ENCODE peak calls at places on chromosomes 13 and 19, in eight cellular contexts. Y is astrocyte of the cerebellum, H is mammary epithelial cell, O is hepatocyte, J is BJ, B is OCI-LY7, K is bronchial epithelial cell, U is AG04450. S is an unnamed sample.

GRCh38 chr19:2273356-2274184 is 8.4 kb downstream of the PEAK3 start:
- DNase-seq in O (peak; percentile 85), H (peak; percentile 56), J (no peak), K (peak; percentile 20), Y (no peak), B (peak; percentile 97), U (no peak), S (peak; percentile 92)

GRCh38 chr13:38537026-38537425 is 149.9 kb upstream of the FREM2 start:
- DNase-seq in U (no peak), H (no peak), B (no peak), K (no peak), O (no peak), J (no peak), Y (no peak), S (no peak)

GRCh38 chr19:41887711-41888382 is 4.9 kb downstream of the ARHGEF1 start:
- DNase-seq in O (peak; percentile 87), J (peak; percentile 15), U (no peak), B (peak; percentile 89), Y (peak; percentile 11), K (peak; percentile 96), H (peak; percentile 99), S (no peak)

GRCh38 chr13:112072531-112073244 is 5.7 kb downstream of the SOX1 start:
- DNase-seq in J (no peak), B (no peak), K (no peak), H (no peak), Y (no peak), O (no peak), U (no peak), S (peak; percentile 70)

GRCh38 chr13:96089749-96090239 is at the start of gene HS6ST3:
- DNase-seq in Y (no peak), B (no peak), J (no peak), H (peak; percentile 14), K (peak; percentile 12), U (no peak), O (no peak), S (peak; percentile 54)

GRCh38 chr13:28684257-28684656 is 25.3 kb downstream of the POMP start:
- DNase-seq in U (no peak), J (no peak), O (peak; percentile 21), B (no peak), K (peak; percentile 17), Y (no peak), H (peak; percentile 6), S (peak; percentile 44)

GRCh38 chr19:2015611-2015950 is at the start of gene BTBD2:
- DNase-seq in U (peak; percentile 73), Y (peak; percentile 46), H (peak; percentile 44), J (no peak), B (peak; percentile 73), K (peak; percentile 23), O (peak; percentile 74), S (peak; percentile 61)

GRCh38 chr19:49814010-49814409 is 918 bp upstream of the FUZ start:
- DNase-seq in J (no peak), O (no peak), U (no peak), Y (no peak), K (peak; percentile 29), H (no peak), B (no peak), S (no peak)

GRCh38 chr13:106496072-106496997 is 39.1 kb downstream of the EFNB2 start:
- DNase-seq in H (no peak), Y (no peak), B (no peak), U (no peak), J (no peak), K (no peak), O (no peak), S (no peak)

GRCh38 chr19:49149652-49150105 is 5.5 kb downstream of the HRC start:
- DNase-seq in K (peak; percentile 41), J (no peak), O (peak; percentile 82), U (peak; percentile 70), H (peak; percentile 66), Y (peak; percentile 74), B (peak; percentile 86), S (peak; percentile 83)

GRCh38 chr13:100875392-100876043 is 200.9 kb upstream of the TMTC4 start:
- DNase-seq in H (peak; percentile 63), B (no peak), O (no peak), J (peak; percentile 79), K (peak; percentile 51), U (peak; percentile 90), Y (peak; percentile 95), S (no peak)

GRCh38 chr13:49494645-49495044 is 1.1 kb upstream of the PHF11 start:
- DNase-seq in B (peak; percentile 14), K (no peak), H (no peak), U (no peak), J (no peak), Y (no peak), O (no peak), S (no peak)

GRCh38 chr19:1104452-1105216 is 840 bp downstream of the GPX4 start:
- DNase-seq in O (peak; percentile 93), B (peak; percentile 68), J (no peak), Y (no peak), K (peak; percentile 40), H (peak; percentile 75), U (no peak), S (peak; percentile 80)

GRCh38 chr19:7196721-7197168 is 97.5 kb downstream of the INSR start:
- DNase-seq in Y (no peak), U (no peak), K (no peak), O (peak; percentile 44), H (no peak), B (no peak), J (no peak), S (no peak)

GRCh38 chr13:38900188-38900587 is 90.4 kb downstream of the STOML3 start:
- DNase-seq in U (no peak), H (no peak), B (no peak), O (no peak), Y (no peak), J (no peak), K (no peak), S (peak; percentile 25)

GRCh38 chr19:22617614-22618325 is 16.4 kb upstream of the ZNF492 start:
- DNase-seq in Y (no peak), U (no peak), K (no peak), B (no peak), J (no peak), H (no peak), O (no peak), S (no peak)

GRCh38 chr13:37491661-37492060 is 106.9 kb downstream of the POSTN start:
- DNase-seq in J (no peak), O (no peak), K (no peak), B (no peak), H (no peak), Y (no peak), U (no peak), S (no peak)
- TF ChIP-seq CTCF in J (no peak), O (no peak), K (no peak), B (no peak), H (no peak), Y (no peak), U (no peak), S (no peak)

GRCh38 chr19:3821857-3822364 is 35.7 kb upstream of the MATK start:
- DNase-seq in K (no peak), Y (no peak), B (peak; percentile 58), U (no peak), H (no peak), O (peak; percentile 51), J (no peak), S (peak; percentile 83)

GRCh38 chr19:3819989-3820388 is 33.8 kb upstream of the MATK start:
- DNase-seq in Y (no peak), O (no peak), H (no peak), B (no peak), J (no peak), U (no peak), K (no peak), S (no peak)

GRCh38 chr19:3823345-3823704 is 37.1 kb upstream of the MATK start:
- DNase-seq in K (no peak), Y (no peak), H (no peak), O (no peak), B (no peak), U (no peak), J (no peak), S (no peak)

GRCh38 chr19:3822683-3823344 is 36.6 kb upstream of the MATK start:
- DNase-seq in Y (no peak), O (no peak), H (no peak), J (no peak), K (no peak), U (no peak), B (no peak), S (no peak)

DNA sequence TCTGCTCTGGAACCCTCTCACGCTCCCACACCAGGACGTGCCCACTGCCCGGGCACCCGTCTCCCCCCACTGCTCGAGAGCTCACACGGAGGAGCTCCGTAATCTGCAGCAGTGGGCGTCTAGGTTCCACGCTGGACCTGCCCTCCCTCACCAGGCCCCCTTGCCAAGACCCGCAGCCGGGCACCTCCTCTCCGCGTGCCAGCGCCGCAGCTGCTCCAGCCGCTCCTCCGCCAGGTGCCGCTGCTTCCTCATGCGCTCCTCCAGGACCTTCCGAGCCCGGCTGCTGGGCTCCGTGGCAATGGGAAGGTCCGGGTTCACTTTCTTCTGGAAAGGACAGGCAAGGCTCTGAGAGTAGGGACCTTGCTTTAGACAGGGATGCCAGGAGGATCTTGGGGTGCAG is 35.0 kb upstream of the MATK start:
- DNase-seq in O (no peak), B (no peak), H (no peak), K (no peak), U (no peak), J (no peak), Y (no peak), S (no peak)
- TF ChIP-seq CTCF in O (no peak), B (no peak), H (peak; percentile 18), K (no peak), U (no peak), J (no peak), Y (no peak), S (no peak)

DNA sequence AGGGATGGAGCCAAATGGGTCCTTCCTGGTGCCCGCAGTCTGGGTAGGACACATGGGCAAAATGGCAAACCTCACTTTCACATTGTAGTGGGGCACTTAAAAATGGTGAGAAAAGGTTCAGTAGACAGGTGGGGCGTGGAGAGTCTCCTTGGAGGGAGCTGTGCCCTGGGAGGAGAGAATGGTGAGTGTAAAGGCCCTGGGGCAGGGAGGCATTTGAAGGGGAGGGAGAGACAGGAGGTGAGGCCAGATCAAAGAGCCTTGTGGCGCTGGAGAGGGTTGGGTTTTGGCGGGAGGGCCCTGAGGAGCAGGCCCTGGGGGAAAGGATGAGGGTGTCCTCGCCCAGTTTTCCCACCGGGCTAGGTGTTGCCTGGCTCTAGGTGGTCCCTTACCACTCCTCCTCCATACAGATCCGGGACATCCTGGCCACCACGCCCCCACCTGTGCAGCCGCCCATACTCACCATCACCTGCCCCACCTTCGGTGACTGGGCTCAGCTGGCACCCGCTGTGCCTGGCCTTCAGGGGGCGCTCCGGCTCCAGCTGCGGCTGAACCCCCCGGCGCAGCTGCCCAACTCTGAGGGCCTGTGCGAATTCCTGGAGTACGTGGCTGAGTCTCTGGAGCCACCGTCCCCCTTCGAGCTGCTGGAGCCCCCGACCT is 6.3 kb downstream of the MAP1S start:
- DNase-seq in U (no peak), J (no peak), Y (no peak), K (no peak), B (no peak), H (no peak), O (no peak), S (peak; percentile 53)
- TF ChIP-seq CTCF in U (no peak), J (peak; percentile 45), Y (peak; percentile 26), K (peak; percentile 29), B (peak; percentile 83), H (peak; percentile 19), O (peak; percentile 27), S (peak; percentile 53)

GRCh38 chr19:55386515-55386947 is 799 bp downstream of the RPL28 start:
- DNase-seq in H (peak; percentile 23), Y (no peak), U (no peak), O (no peak), K (peak; percentile 26), J (no peak), B (no peak), S (no peak)
- TF ChIP-seq CTCF in H (no peak), Y (no peak), U (no peak), O (no peak), K (no peak), J (no peak), B (no peak), S (no peak)